ENCODE peak calls at places on chromosomes 7 and 10, in five cellular contexts. J is AG10803, G is fibroblast of lung, A is PC-9, O is A549. E is an unnamed sample.
A peak's percentile ranks its signal among the peaks of the same experiment; 100 is the strongest.

GRCh38 chr10:110007171-110007700 is 548 bp upstream of the ADD3 start:
- DNase-seq in J (peak; percentile 30), G (no peak), A (no peak), O (peak; percentile 35), E (no peak)

GRCh38 chr7:18541189-18541870 is 45.8 kb downstream of the HDAC9 start:
- DNase-seq in J (peak; percentile 95), G (peak; percentile 56), A (no peak), O (no peak), E (peak; percentile 34)

GRCh38 chr7:69732203-69732602 is 133.9 kb downstream of the AUTS2 start:
- DNase-seq in J (no peak), G (no peak), A (peak; percentile 79), O (peak; percentile 58), E (no peak)

GRCh38 chr7:34225193-34225592 is 319.9 kb downstream of the BMPER start:
- DNase-seq in J (no peak), G (no peak), A (peak; percentile 13), O (no peak), E (no peak)

GRCh38 chr7:23357190-23358093 is 58.3 kb downstream of the MALSU1 start:
- DNase-seq in J (peak; percentile 23), G (peak; percentile 72), A (peak; percentile 99), O (peak; percentile 87), E (peak; percentile 76)

GRCh38 chr10:13716161-13717071 is 129.7 kb downstream of the PRPF18 start:
- DNase-seq in J (peak; percentile 90), G (peak; percentile 88), A (no peak), O (no peak), E (no peak)

GRCh38 chr10:112752268-112752667 is 197.8 kb upstream of the TCF7L2 start:
- DNase-seq in J (peak; percentile 28), G (no peak), A (no peak), O (no peak), E (no peak)

GRCh38 chr10:71771821-71772617 is 1.3 kb downstream of the VSIR start:
- DNase-seq in J (peak; percentile 78), G (peak; percentile 64), A (peak; percentile 76), O (peak; percentile 40), E (no peak)

GRCh38 chr10:88851706-88852105 is at the start of gene ANKRD22:
- DNase-seq in J (peak; percentile 42), G (peak; percentile 61), A (peak; percentile 98), O (peak; percentile 25), E (peak; percentile 69)

GRCh38 chr7:64574481-64575159 is 11.7 kb upstream of the ZNF680 start:
- DNase-seq in J (peak; percentile 21), G (peak; percentile 76), A (peak; percentile 47), O (no peak), E (peak; percentile 18)

GRCh38 chr10:16009736-16010259 is 149.5 kb upstream of the MINDY3 start:
- DNase-seq in J (no peak), G (no peak), A (no peak), O (no peak), E (no peak)

GRCh38 chr10:48194830-48195229 is 79.7 kb downstream of the FRMPD2 start:
- DNase-seq in J (no peak), G (no peak), A (no peak), O (peak; percentile 29), E (no peak)

GRCh38 chr10:52437205-52437646 is 123.1 kb downstream of the DKK1 start:
- DNase-seq in J (peak; percentile 15), G (no peak), A (no peak), O (no peak), E (no peak)

GRCh38 chr7:158431941-158432347 is 155.7 kb downstream of the PTPRN2 start:
- DNase-seq in J (no peak), G (peak; percentile 97), A (peak; percentile 38), O (peak; percentile 98), E (peak; percentile 73)

GRCh38 chr7:131502810-131503545 is 53.5 kb downstream of the PODXL start:
- DNase-seq in J (peak; percentile 51), G (peak; percentile 67), A (no peak), O (no peak), E (no peak)

GRCh38 chr10:88095291-88095721 is 231.9 kb downstream of the PTEN start:
- DNase-seq in J (peak; percentile 97), G (peak; percentile 90), A (no peak), O (no peak), E (no peak)

GRCh38 chr10:112565434-112566053 is 118.5 kb downstream of the VTI1A start:
- DNase-seq in J (peak; percentile 72), G (peak; percentile 83), A (peak; percentile 56), O (peak; percentile 47), E (peak; percentile 7)

GRCh38 chr10:95214793-95215192 is 20.8 kb downstream of the ACSM6 start:
- DNase-seq in J (no peak), G (no peak), A (no peak), O (peak; percentile 23), E (peak; percentile 56)

GRCh38 chr7:102432476-102433318 is 678 bp upstream of the ORAI2 start:
- DNase-seq in J (no peak), G (no peak), A (no peak), O (no peak), E (no peak)

GRCh38 chr7:152383341-152384234 is 52.2 kb downstream of the KMT2C start:
- DNase-seq in J (peak; percentile 88), G (peak; percentile 94), A (no peak), O (no peak), E (no peak)

GRCh38 chr7:45163692-45164052 is 6.1 kb downstream of the RAMP3 start:
- DNase-seq in J (no peak), G (no peak), A (no peak), O (no peak), E (no peak)

GRCh38 chr7:141351175-141351574 is 200.0 kb upstream of the AGK start:
- DNase-seq in J (no peak), G (no peak), A (no peak), O (no peak), E (no peak)

GRCh38 chr10:60943372-60944158 is 420 bp downstream of the RHOBTB1 start:
- DNase-seq in J (peak; percentile 72), G (peak; percentile 52), A (no peak), O (peak; percentile 42), E (no peak)

GRCh38 chr7:21969822-21970221 is 24.1 kb upstream of the CDCA7L start:
- DNase-seq in J (no peak), G (no peak), A (peak; percentile 43), O (no peak), E (no peak)

GRCh38 chr10:15427836-15428414 is 56.8 kb upstream of the FAM171A1 start:
- DNase-seq in J (peak; percentile 67), G (peak; percentile 78), A (no peak), O (no peak), E (no peak)

GRCh38 chr10:126917375-126917774 is 12.1 kb downstream of the DOCK1 start:
- DNase-seq in J (no peak), G (no peak), A (no peak), O (no peak), E (no peak)

GRCh38 chr7:155007947-155008346 is 5.0 kb upstream of the PAXIP1 start:
- DNase-seq in J (peak; percentile 3), G (peak; percentile 5), A (no peak), O (peak; percentile 25), E (no peak)

DNA sequence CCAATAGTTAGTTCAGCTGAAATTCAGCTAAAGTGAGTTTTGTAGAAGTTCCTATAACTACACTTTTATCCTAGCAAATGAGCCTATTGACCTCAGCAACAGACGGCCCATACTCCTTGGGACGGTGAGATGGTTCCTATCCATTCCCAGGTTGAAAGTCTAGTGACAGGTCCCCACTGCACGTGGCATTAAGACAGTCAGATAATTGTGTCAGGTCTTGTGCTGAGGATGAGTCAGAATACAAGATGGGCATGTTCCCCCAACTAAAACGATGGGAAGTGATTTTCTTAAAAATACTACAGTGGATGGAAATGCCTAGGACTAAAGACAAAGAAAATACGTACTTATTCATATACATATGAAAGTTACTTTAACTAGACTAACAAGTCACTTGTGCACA is 2.1 kb downstream of the CAV1 start:
- DNase-seq in J (no peak), G (no peak), A (no peak), O (no peak), E (no peak)
- H3K4me3 ChIP-seq in J (peak overlapping the region; percentile 95), G (peak overlapping the region; percentile 99), A (peak overlapping the region; percentile 97), O (peak overlapping the region; percentile 78), E (peak overlapping the region; percentile 72)

GRCh38 chr7:99081209-99081608 is 62.7 kb downstream of the SMURF1 start:
- DNase-seq in J (no peak), G (no peak), A (no peak), O (no peak), E (no peak)

GRCh38 chr7:99086532-99086931 is 57.4 kb downstream of the SMURF1 start:
- DNase-seq in J (no peak), G (no peak), A (no peak), O (no peak), E (no peak)

GRCh38 chr7:99080679-99081078 is 63.2 kb downstream of the SMURF1 start:
- DNase-seq in J (no peak), G (no peak), A (no peak), O (no peak), E (no peak)

GRCh38 chr7:99083068-99083651 is 60.7 kb downstream of the SMURF1 start:
- DNase-seq in J (peak; percentile 48), G (peak; percentile 46), A (no peak), O (no peak), E (no peak)

GRCh38 chr7:99083733-99084132 is 60.2 kb downstream of the SMURF1 start:
- DNase-seq in J (no peak), G (no peak), A (no peak), O (no peak), E (no peak)
- H3K4me3 ChIP-seq in J (no peak overlapping the region), G (no peak overlapping the region), A (no peak overlapping the region), O (no peak overlapping the region), E (no peak overlapping the region)

GRCh38 chr10:101285519-101286070 is 56.3 kb upstream of the LBX1 start:
- DNase-seq in J (no peak), G (no peak), A (no peak), O (no peak), E (no peak)
- H3K4me3 ChIP-seq in J (no peak overlapping the region), G (no peak overlapping the region), A (no peak overlapping the region), O (no peak overlapping the region), E (no peak overlapping the region)

GRCh38 chr7:55074008-55074499 is 55.2 kb downstream of the EGFR start:
- DNase-seq in J (peak; percentile 82), G (peak; percentile 85), A (peak; percentile 100), O (peak; percentile 93), E (no peak)
- H3K4me3 ChIP-seq in J (peak overlapping the region; percentile 49), G (peak overlapping the region; percentile 23), A (peak overlapping the region; percentile 32), O (peak overlapping the region; percentile 14), E (no peak overlapping the region)

DNA sequence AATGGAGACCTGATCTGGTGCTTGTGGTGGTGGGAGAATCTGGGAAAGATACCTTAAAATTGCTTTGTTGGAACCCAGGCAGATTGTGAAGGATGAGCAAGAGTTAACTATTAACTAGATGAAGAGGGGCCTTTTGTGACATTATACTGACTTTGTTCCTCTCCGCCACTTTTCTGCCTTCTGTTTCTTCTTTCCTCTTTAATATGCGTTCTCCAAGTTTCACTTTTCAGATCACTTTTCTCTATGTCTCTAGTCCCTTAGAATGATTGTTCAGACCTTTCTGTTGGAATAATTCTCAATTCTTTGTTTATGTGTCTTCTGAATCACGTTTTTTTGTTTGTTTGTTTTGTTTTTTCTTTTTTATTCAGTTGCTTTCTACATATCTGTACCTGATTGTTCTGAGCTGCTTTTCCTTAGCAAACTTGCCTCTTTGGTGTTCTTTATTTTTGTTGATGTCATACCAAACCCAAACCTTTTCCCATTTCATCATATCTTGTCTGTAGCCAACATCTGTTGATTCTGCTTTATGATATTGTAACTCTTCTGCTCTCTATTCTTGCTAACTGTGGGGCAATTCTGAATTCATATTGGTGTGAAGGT is 2.8 kb downstream of the BMPR1A start:
- DNase-seq in J (peak; percentile 40), G (peak; percentile 30), A (no peak), O (no peak), E (no peak)
- H3K4me3 ChIP-seq in J (peak overlapping the region; percentile 75), G (peak overlapping the region; percentile 63), A (peak overlapping the region; percentile 78), O (peak overlapping the region; percentile 79), E (no peak overlapping the region)

GRCh38 chr7:2523461-2523905 is 3.9 kb downstream of the LFNG start:
- DNase-seq in J (no peak), G (no peak), A (peak; percentile 52), O (no peak), E (no peak)
- H3K4me3 ChIP-seq in J (peak overlapping the region; percentile 7), G (no peak overlapping the region), A (peak overlapping the region; percentile 37), O (peak overlapping the region; percentile 25), E (peak overlapping the region; percentile 71)